ENCODE peak calls at places on chromosomes 4 and X, in eight cellular contexts. One of them, this sample, is unnamed. For H3K4me1, the result is how much of the 10 kb centered on the place peaks cover.

GRCh38 chrX:133868687-133869086 is 116.7 kb downstream of the GPC3 start:
- DNase-seq in tibial nerve: no peak
- DNase-seq in ovary: no peak
- DNase-seq in transverse colon: no peak
- DNase-seq in heart left ventricle: no peak
- DNase-seq in uterus: no peak
- DNase-seq in gastrocnemius medialis: no peak
- DNase-seq in right lobe of liver: no peak
- DNase-seq in this sample: no peak

GRCh38 chrX:32851556-32851955 is 359.8 kb downstream of the DMD start:
- DNase-seq in tibial nerve: no peak
- DNase-seq in ovary: no peak
- DNase-seq in transverse colon: no peak
- DNase-seq in heart left ventricle: no peak
- DNase-seq in uterus: no peak
- DNase-seq in gastrocnemius medialis: no peak
- DNase-seq in right lobe of liver: no peak
- DNase-seq in this sample: no peak

GRCh38 chr4:140641789-140642439 is 73.2 kb upstream of the UCP1 start:
- DNase-seq in tibial nerve: no peak
- DNase-seq in ovary: peak
- DNase-seq in transverse colon: no peak
- DNase-seq in heart left ventricle: no peak
- DNase-seq in uterus: no peak
- DNase-seq in gastrocnemius medialis: no peak
- DNase-seq in right lobe of liver: peak
- DNase-seq in this sample: no peak

GRCh38 chrX:8288590-8288989 is 117.5 kb upstream of the VCX2 start:
- DNase-seq in tibial nerve: no peak
- DNase-seq in ovary: no peak
- DNase-seq in transverse colon: no peak
- DNase-seq in heart left ventricle: no peak
- DNase-seq in uterus: no peak
- DNase-seq in gastrocnemius medialis: no peak
- DNase-seq in right lobe of liver: no peak
- DNase-seq in this sample: no peak

GRCh38 chrX:21479695-21480280 is 105.6 kb downstream of the CNKSR2 start:
- DNase-seq in tibial nerve: no peak
- DNase-seq in ovary: no peak
- DNase-seq in transverse colon: no peak
- DNase-seq in heart left ventricle: no peak
- DNase-seq in uterus: no peak
- DNase-seq in gastrocnemius medialis: no peak
- DNase-seq in right lobe of liver: no peak
- DNase-seq in this sample: no peak

GRCh38 chrX:34880656-34881055 is 61.9 kb upstream of the FAM47B start:
- DNase-seq in tibial nerve: no peak
- DNase-seq in ovary: no peak
- DNase-seq in transverse colon: no peak
- DNase-seq in heart left ventricle: no peak
- DNase-seq in uterus: no peak
- DNase-seq in gastrocnemius medialis: no peak
- DNase-seq in right lobe of liver: no peak
- DNase-seq in this sample: no peak

GRCh38 chrX:21870494-21870893 is 14.7 kb downstream of the YY2 start:
- DNase-seq in tibial nerve: no peak
- DNase-seq in ovary: no peak
- DNase-seq in transverse colon: no peak
- DNase-seq in heart left ventricle: no peak
- DNase-seq in uterus: no peak
- DNase-seq in gastrocnemius medialis: no peak
- DNase-seq in right lobe of liver: no peak
- DNase-seq in this sample: no peak

GRCh38 chr4:68871772-68872441 is 56.1 kb downstream of the UGT2B10 start:
- DNase-seq in tibial nerve: no peak
- DNase-seq in ovary: no peak
- DNase-seq in transverse colon: no peak
- DNase-seq in heart left ventricle: no peak
- DNase-seq in uterus: no peak
- DNase-seq in gastrocnemius medialis: no peak
- DNase-seq in right lobe of liver: no peak
- DNase-seq in this sample: no peak

GRCh38 chrX:23228950-23229448 is 105.7 kb upstream of the PTCHD1 start:
- DNase-seq in tibial nerve: no peak
- DNase-seq in ovary: no peak
- DNase-seq in transverse colon: no peak
- DNase-seq in heart left ventricle: peak
- DNase-seq in uterus: no peak
- DNase-seq in gastrocnemius medialis: no peak
- DNase-seq in right lobe of liver: no peak
- DNase-seq in this sample: no peak

GRCh38 chr4:56310401-56310800 is 76.9 kb downstream of the AASDH start:
- DNase-seq in tibial nerve: no peak
- DNase-seq in ovary: no peak
- DNase-seq in transverse colon: no peak
- DNase-seq in heart left ventricle: no peak
- DNase-seq in uterus: no peak
- DNase-seq in gastrocnemius medialis: no peak
- DNase-seq in right lobe of liver: no peak
- DNase-seq in this sample: no peak

GRCh38 chrX:134528936-134529335 is 69.0 kb downstream of the HPRT1 start:
- DNase-seq in tibial nerve: no peak
- DNase-seq in ovary: peak
- DNase-seq in transverse colon: no peak
- DNase-seq in heart left ventricle: no peak
- DNase-seq in uterus: no peak
- DNase-seq in gastrocnemius medialis: no peak
- DNase-seq in right lobe of liver: no peak
- DNase-seq in this sample: no peak

GRCh38 chr4:138834029-138834428 is 181.6 kb upstream of the NOCT start:
- DNase-seq in tibial nerve: no peak
- DNase-seq in ovary: no peak
- DNase-seq in transverse colon: no peak
- DNase-seq in heart left ventricle: no peak
- DNase-seq in uterus: no peak
- DNase-seq in gastrocnemius medialis: no peak
- DNase-seq in right lobe of liver: no peak
- DNase-seq in this sample: no peak

GRCh38 chr4:82638479-82638878 is 76.7 kb upstream of the TMEM150C start:
- DNase-seq in tibial nerve: no peak
- DNase-seq in ovary: no peak
- DNase-seq in transverse colon: no peak
- DNase-seq in heart left ventricle: no peak
- DNase-seq in uterus: no peak
- DNase-seq in gastrocnemius medialis: no peak
- DNase-seq in right lobe of liver: no peak
- DNase-seq in this sample: no peak

GRCh38 chrX:66633541-66633940 is 5.3 kb downstream of the EDA2R start:
- DNase-seq in tibial nerve: no peak
- DNase-seq in ovary: no peak
- DNase-seq in transverse colon: no peak
- DNase-seq in heart left ventricle: no peak
- DNase-seq in uterus: no peak
- DNase-seq in gastrocnemius medialis: no peak
- DNase-seq in right lobe of liver: no peak
- DNase-seq in this sample: no peak

GRCh38 chr4:33924239-33924638 is 2320.1 kb downstream of the ARAP2 start:
- DNase-seq in tibial nerve: no peak
- DNase-seq in ovary: no peak
- DNase-seq in transverse colon: no peak
- DNase-seq in heart left ventricle: no peak
- DNase-seq in uterus: no peak
- DNase-seq in gastrocnemius medialis: no peak
- DNase-seq in right lobe of liver: no peak
- DNase-seq in this sample: no peak

GRCh38 chrX:43892471-43892870 is 10.2 kb upstream of the MAOB start:
- DNase-seq in tibial nerve: no peak
- DNase-seq in ovary: no peak
- DNase-seq in transverse colon: no peak
- DNase-seq in heart left ventricle: no peak
- DNase-seq in uterus: no peak
- DNase-seq in gastrocnemius medialis: no peak
- DNase-seq in right lobe of liver: no peak
- DNase-seq in this sample: no peak
- H3K4me3 ChIP-seq in tibial nerve: no peak
- H3K4me3 ChIP-seq in ovary: no peak
- H3K4me3 ChIP-seq in transverse colon: no peak
- H3K4me3 ChIP-seq in heart left ventricle: no peak
- H3K4me3 ChIP-seq in uterus: no peak
- H3K4me3 ChIP-seq in gastrocnemius medialis: no peak
- H3K4me3 ChIP-seq in right lobe of liver: no peak
- H3K4me3 ChIP-seq in this sample: no peak

GRCh38 chr4:41533685-41534084 is 4.3 kb upstream of the LIMCH1 start:
- DNase-seq in tibial nerve: no peak
- DNase-seq in ovary: no peak
- DNase-seq in transverse colon: no peak
- DNase-seq in heart left ventricle: no peak
- DNase-seq in uterus: no peak
- DNase-seq in gastrocnemius medialis: no peak
- DNase-seq in right lobe of liver: no peak
- DNase-seq in this sample: no peak
- H3K4me1 ChIP-seq in tibial nerve: under half
- H3K4me1 ChIP-seq in ovary: under half
- H3K4me1 ChIP-seq in transverse colon: under half
- H3K4me1 ChIP-seq in heart left ventricle: under half
- H3K4me1 ChIP-seq in uterus: under half
- H3K4me1 ChIP-seq in gastrocnemius medialis: under half
- H3K4me1 ChIP-seq in right lobe of liver: under half
- H3K4me1 ChIP-seq in this sample: under half

DNA sequence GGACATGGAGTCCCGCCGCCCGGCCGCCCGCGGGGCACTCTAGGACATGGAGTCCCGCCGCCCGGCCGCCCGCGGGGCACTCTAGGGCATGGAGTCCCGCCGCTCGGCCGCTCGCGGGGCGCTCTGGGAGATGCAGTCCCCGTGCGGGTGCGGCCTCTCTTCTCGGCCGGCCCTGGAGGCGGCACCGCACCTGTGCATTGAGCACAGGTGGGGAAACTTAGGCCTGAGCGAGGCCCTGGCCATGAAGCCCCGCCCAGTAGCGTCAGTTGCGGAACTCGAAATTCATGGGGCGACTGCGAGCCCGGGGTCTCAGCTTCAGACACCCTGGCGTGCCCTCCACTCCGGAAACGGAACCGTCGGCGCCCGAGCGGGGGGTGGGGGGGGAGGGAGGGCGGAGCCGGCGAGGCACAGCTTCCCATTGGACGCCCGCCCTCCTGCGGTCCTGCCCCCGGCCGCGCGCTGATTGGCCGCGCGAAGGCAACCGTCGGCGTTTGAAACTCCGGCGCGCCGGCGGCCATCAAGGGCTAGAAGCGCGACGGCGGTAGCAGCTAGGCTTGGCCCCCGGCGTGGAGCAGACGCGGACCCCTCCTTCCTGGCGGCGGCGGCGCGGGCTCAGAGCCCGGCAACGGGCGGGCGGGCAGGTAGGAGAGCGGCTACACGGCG is at the start of the genes TACC3 and TMEM129:
- DNase-seq in tibial nerve: peak
- DNase-seq in ovary: peak
- DNase-seq in transverse colon: peak
- DNase-seq in heart left ventricle: peak
- DNase-seq in uterus: peak
- DNase-seq in gastrocnemius medialis: peak
- DNase-seq in right lobe of liver: peak
- DNase-seq in this sample: peak
- TF ChIP-seq POLR2A in tibial nerve: no peak
- TF ChIP-seq POLR2A in ovary: peak
- TF ChIP-seq POLR2A in transverse colon: peak
- TF ChIP-seq POLR2A in heart left ventricle: no peak
- TF ChIP-seq POLR2A in uterus: peak
- TF ChIP-seq POLR2A in gastrocnemius medialis: peak
- TF ChIP-seq POLR2A in right lobe of liver: peak
- TF ChIP-seq POLR2A in this sample: peak

GRCh38 chr4:136032391-136032790 is 1499.9 kb downstream of the PCDH18 start:
- DNase-seq in tibial nerve: no peak
- DNase-seq in ovary: no peak
- DNase-seq in transverse colon: no peak
- DNase-seq in heart left ventricle: no peak
- DNase-seq in uterus: no peak
- DNase-seq in gastrocnemius medialis: no peak
- DNase-seq in right lobe of liver: no peak
- DNase-seq in this sample: no peak
- H3K4me3 ChIP-seq in tibial nerve: no peak
- H3K4me3 ChIP-seq in ovary: no peak
- H3K4me3 ChIP-seq in transverse colon: no peak
- H3K4me3 ChIP-seq in heart left ventricle: no peak
- H3K4me3 ChIP-seq in uterus: no peak
- H3K4me3 ChIP-seq in gastrocnemius medialis: no peak
- H3K4me3 ChIP-seq in right lobe of liver: no peak
- H3K4me3 ChIP-seq in this sample: no peak

DNA sequence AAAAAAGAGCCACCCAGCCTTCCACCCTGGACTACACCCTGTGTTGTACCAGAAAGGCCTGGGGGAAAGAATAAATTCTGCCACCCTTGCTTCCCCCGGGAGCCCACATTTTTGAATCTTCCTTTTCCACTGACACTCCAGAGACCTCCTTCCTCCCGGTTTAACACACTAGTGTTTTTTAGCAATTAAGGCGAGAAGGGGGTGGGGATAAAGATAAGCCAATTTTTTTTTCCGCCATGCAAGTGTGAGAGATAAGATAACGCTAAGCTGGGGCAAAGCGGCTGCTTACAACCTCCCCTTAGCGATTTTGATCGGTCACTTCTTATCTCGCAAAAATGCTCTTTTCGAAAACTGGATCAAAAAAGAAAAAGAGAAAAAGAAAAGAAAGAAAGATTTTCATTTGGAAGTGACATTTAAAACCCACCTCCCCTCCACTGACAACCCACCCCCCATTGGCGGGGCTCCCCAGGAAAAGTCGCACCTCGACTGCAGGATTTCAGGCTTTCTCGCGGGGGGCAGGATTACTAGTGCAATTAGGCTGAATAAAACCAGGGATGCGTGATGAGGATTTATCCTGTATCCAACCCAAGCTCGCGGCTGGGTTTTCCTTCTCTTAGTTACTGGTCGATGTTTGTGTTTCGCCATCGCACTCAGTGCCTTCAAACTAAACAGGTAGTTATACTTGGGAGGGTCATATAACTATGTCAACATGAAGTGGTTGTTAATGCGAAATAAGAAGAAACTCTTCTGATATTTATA is 6.0 kb upstream of the BCOR start:
- DNase-seq in tibial nerve: no peak
- DNase-seq in ovary: no peak
- DNase-seq in transverse colon: no peak
- DNase-seq in heart left ventricle: no peak
- DNase-seq in uterus: no peak
- DNase-seq in gastrocnemius medialis: no peak
- DNase-seq in right lobe of liver: no peak
- DNase-seq in this sample: no peak
- H3K4me1 ChIP-seq in tibial nerve: under half
- H3K4me1 ChIP-seq in ovary: under half
- H3K4me1 ChIP-seq in transverse colon: under half
- H3K4me1 ChIP-seq in heart left ventricle: under half
- H3K4me1 ChIP-seq in uterus: under half
- H3K4me1 ChIP-seq in gastrocnemius medialis: under half
- H3K4me1 ChIP-seq in right lobe of liver: under half
- H3K4me1 ChIP-seq in this sample: under half

DNA sequence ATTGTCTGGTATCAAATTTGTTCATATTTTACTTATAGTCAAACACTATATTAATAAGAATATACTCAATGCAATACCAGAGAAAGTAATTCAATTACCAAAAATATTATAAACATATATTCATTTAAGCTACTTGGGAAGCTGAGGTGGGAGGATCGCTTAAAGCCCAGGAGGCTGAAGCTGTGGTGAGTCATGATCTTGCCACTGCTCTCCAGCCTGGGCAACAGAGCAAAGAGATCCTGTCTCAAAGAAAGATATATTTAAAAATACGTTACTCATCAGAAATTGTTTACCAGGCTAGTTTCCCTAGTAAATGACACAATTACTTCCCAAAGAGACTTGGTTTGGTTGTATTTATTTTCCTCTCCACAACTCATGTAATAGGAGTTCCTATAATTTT is 433.6 kb downstream of the GASK1B start:
- DNase-seq in tibial nerve: no peak
- DNase-seq in ovary: no peak
- DNase-seq in transverse colon: no peak
- DNase-seq in heart left ventricle: no peak
- DNase-seq in uterus: no peak
- DNase-seq in gastrocnemius medialis: no peak
- DNase-seq in right lobe of liver: no peak
- DNase-seq in this sample: no peak
- TF ChIP-seq POLR2A in tibial nerve: no peak
- TF ChIP-seq POLR2A in ovary: no peak
- TF ChIP-seq POLR2A in transverse colon: no peak
- TF ChIP-seq POLR2A in heart left ventricle: no peak
- TF ChIP-seq POLR2A in uterus: no peak
- TF ChIP-seq POLR2A in gastrocnemius medialis: no peak
- TF ChIP-seq POLR2A in right lobe of liver: no peak
- TF ChIP-seq POLR2A in this sample: no peak

This sample was measured in adrenal gland.